ENCODE peak calls at places on chromosomes 13 and 19, in seven cellular contexts. V, Q, R, Z, A, L and G are unnamed samples.

GRCh38 chr13:79442221-79442620 is 36.2 kb upstream of the RBM26 start:
- DNase-seq in Z (no peak), A (no peak), R (no peak), Q (no peak), V (no peak), L (no peak), G (no peak)

GRCh38 chr13:86765462-86765861 is 905.7 kb upstream of the SLITRK5 start:
- DNase-seq in Q (no peak), A (no peak), V (no peak), L (no peak), R (no peak), Z (no peak), G (no peak)

GRCh38 chr13:110347535-110348308 is 40.6 kb downstream of the COL4A2 start:
- DNase-seq in L (no peak), Q (no peak), V (no peak), A (no peak), Z (peak), R (no peak), G (no peak)

GRCh38 chr19:46303345-46303701 is 6.5 kb downstream of the HIF3A start:
- DNase-seq in Q (no peak), V (no peak), A (no peak), L (no peak), R (no peak), Z (no peak), G (no peak)

GRCh38 chr13:107867701-107868661 is 347.4 kb downstream of the LIG4 start:
- DNase-seq in V (peak), Z (no peak), L (no peak), R (no peak), A (peak), Q (no peak), G (no peak)

GRCh38 chr13:105220063-105220462 is 1315.4 kb downstream of the EFNB2 start:
- DNase-seq in Z (no peak), V (no peak), Q (no peak), L (no peak), R (no peak), A (no peak), G (no peak)

GRCh38 chr13:46181799-46182490 is at the start of gene LCP1:
- DNase-seq in V (no peak), A (peak), Z (no peak), L (no peak), R (peak), Q (no peak), G (no peak)

GRCh38 chr13:77476456-77476855 is 59.0 kb upstream of the SCEL start:
- DNase-seq in L (no peak), A (no peak), Q (no peak), V (no peak), Z (no peak), R (no peak), G (no peak)

GRCh38 chr13:75364131-75364713 is 117.7 kb downstream of the TBC1D4 start:
- DNase-seq in R (no peak), A (no peak), Z (no peak), L (no peak), Q (no peak), V (no peak), G (no peak)

GRCh38 chr19:3440082-3440481 is 40.2 kb downstream of the SMIM24 start:
- DNase-seq in V (peak), R (no peak), A (peak), L (peak), Z (peak), Q (no peak), G (peak)

GRCh38 chr19:2602391-2603181 is 99.9 kb downstream of the GNG7 start:
- DNase-seq in V (peak), Z (no peak), L (no peak), R (no peak), Q (no peak), A (no peak), G (no peak)

GRCh38 chr13:88958821-88959220 is 1287.7 kb downstream of the SLITRK5 start:
- DNase-seq in V (no peak), L (no peak), Z (no peak), A (no peak), R (no peak), Q (no peak), G (no peak)

GRCh38 chr19:48030073-48030472 is 13.8 kb downstream of the CABP5 start:
- DNase-seq in L (no peak), Q (no peak), Z (no peak), R (no peak), A (no peak), V (no peak), G (no peak)

GRCh38 chr13:109323338-109323737 is 463.0 kb downstream of the IRS2 start:
- DNase-seq in V (no peak), A (no peak), Z (no peak), Q (no peak), R (no peak), L (no peak), G (no peak)

GRCh38 chr19:11338569-11339253 is 746 bp downstream of the RAB3D start:
- DNase-seq in A (no peak), V (peak), R (no peak), Q (no peak), Z (no peak), L (no peak), G (no peak)

GRCh38 chr13:47081850-47082249 is 185.0 kb upstream of the HTR2A start:
- DNase-seq in Q (no peak), V (no peak), R (no peak), A (no peak), Z (no peak), L (no peak), G (no peak)

GRCh38 chr13:40897058-40897457 is 107.6 kb downstream of the SLC25A15 start:
- DNase-seq in Z (no peak), R (no peak), L (no peak), V (no peak), A (no peak), Q (no peak), G (no peak)

GRCh38 chr13:98978280-98978679 is 416 bp upstream of the DOCK9 start:
- DNase-seq in Z (no peak), A (no peak), Q (no peak), V (no peak), L (no peak), R (no peak), G (no peak)

GRCh38 chr19:43594710-43595604 is 977 bp downstream of the IRGQ start:
- DNase-seq in A (peak), Z (peak), Q (no peak), R (no peak), V (peak), L (peak), G (peak)

GRCh38 chr19:49957262-49957915 is 3.6 kb downstream of the SIGLEC11 start:
- DNase-seq in A (no peak), L (no peak), Z (no peak), R (no peak), Q (no peak), V (no peak), G (no peak)

GRCh38 chr13:100483836-100484381 is 104.7 kb downstream of the GGACT start:
- DNase-seq in R (no peak), Q (no peak), V (no peak), L (no peak), A (no peak), Z (no peak), G (no peak)

GRCh38 chr19:13172335-13173128 is 22.3 kb downstream of the IER2 start:
- DNase-seq in R (no peak), V (peak), Z (no peak), L (no peak), A (peak), Q (no peak), G (no peak)

GRCh38 chr19:2974342-2974932 is 2.9 kb upstream of the TLE6 start:
- DNase-seq in Q (no peak), Z (no peak), V (no peak), L (no peak), A (peak), R (no peak), G (no peak)

GRCh38 chr19:29062486-29063435 is 150.2 kb downstream of the UQCRFS1 start:
- DNase-seq in L (no peak), Q (no peak), A (no peak), Z (no peak), R (no peak), V (no peak), G (no peak)

GRCh38 chr19:48551437-48552302 is at the start of gene SULT2B1:
- DNase-seq in L (no peak), Q (no peak), R (no peak), Z (no peak), V (peak), A (no peak), G (no peak)

GRCh38 chr13:44311011-44311481 is 62.6 kb upstream of the SERP2 start:
- DNase-seq in L (no peak), R (no peak), Z (no peak), Q (no peak), A (no peak), V (no peak), G (no peak)

GRCh38 chr19:44401108-44401786 is at the start of gene ZNF285:
- DNase-seq in A (peak), V (peak), Z (peak), R (peak), L (peak), Q (peak), G (peak)

GRCh38 chr13:37187110-37187509 is 81.6 kb upstream of the CSNK1A1L start:
- DNase-seq in V (no peak), Q (no peak), A (no peak), L (no peak), R (no peak), Z (no peak), G (no peak)

GRCh38 chr19:20371911-20372310 is 193.7 kb downstream of the ZNF737 start:
- DNase-seq in L (no peak), Z (no peak), A (no peak), Q (no peak), R (no peak), V (no peak), G (no peak)

GRCh38 chr19:47697863-47698609 is 15.2 kb upstream of the EHD2 start:
- DNase-seq in Z (peak), L (peak), A (peak), Q (peak), V (peak), R (peak), G (peak)

GRCh38 chr13:24299488-24300114 is 9.8 kb upstream of the C1QTNF9 start:
- DNase-seq in L (no peak), Q (no peak), V (no peak), Z (no peak), R (no peak), A (no peak), G (no peak)

GRCh38 chr13:99977334-99977911 is 4.2 kb upstream of the ZIC2 start:
- DNase-seq in A (no peak), V (peak), R (no peak), L (no peak), Q (no peak), Z (peak), G (no peak)

GRCh38 chr13:109156181-109156935 is 526.9 kb downstream of the MYO16 start:
- DNase-seq in A (no peak), Z (no peak), L (no peak), V (no peak), Q (no peak), R (no peak), G (no peak)

GRCh38 chr19:522726-523125 is 8.8 kb upstream of the CDC34 start:
- DNase-seq in A (no peak), Q (no peak), R (no peak), V (no peak), Z (no peak), L (no peak), G (no peak)
- TF ChIP-seq TAF1 in A (no peak), Q (no peak), R (no peak), V (no peak), Z (no peak), L (no peak), G (no peak)

GRCh38 chr19:18226956-18227780 is 930 bp upstream of the PDE4C start:
- DNase-seq in Z (no peak), A (no peak), V (no peak), L (no peak), R (no peak), Q (no peak), G (no peak)

GRCh38 chr19:18224525-18225354 is 1.5 kb downstream of the PDE4C start:
- DNase-seq in A (peak), L (peak), Z (peak), V (peak), R (peak), Q (peak), G (peak)

GRCh38 chr19:18223860-18224524 is 2.2 kb downstream of the PDE4C start:
- DNase-seq in Z (peak), R (no peak), Q (no peak), L (no peak), V (peak), A (peak), G (no peak)

GRCh38 chr19:18225355-18225701 is 910 bp downstream of the PDE4C start:
- DNase-seq in V (no peak), Q (no peak), R (no peak), L (no peak), A (no peak), Z (no peak), G (no peak)

GRCh38 chr19:18225702-18226468 is at the start of gene PDE4C:
- DNase-seq in A (no peak), V (peak), Z (no peak), L (no peak), R (no peak), Q (no peak), G (no peak)
- TF ChIP-seq TAF1 in A (no peak), V (no peak), Z (no peak), L (no peak), R (no peak), Q (no peak), G (no peak)

DNA sequence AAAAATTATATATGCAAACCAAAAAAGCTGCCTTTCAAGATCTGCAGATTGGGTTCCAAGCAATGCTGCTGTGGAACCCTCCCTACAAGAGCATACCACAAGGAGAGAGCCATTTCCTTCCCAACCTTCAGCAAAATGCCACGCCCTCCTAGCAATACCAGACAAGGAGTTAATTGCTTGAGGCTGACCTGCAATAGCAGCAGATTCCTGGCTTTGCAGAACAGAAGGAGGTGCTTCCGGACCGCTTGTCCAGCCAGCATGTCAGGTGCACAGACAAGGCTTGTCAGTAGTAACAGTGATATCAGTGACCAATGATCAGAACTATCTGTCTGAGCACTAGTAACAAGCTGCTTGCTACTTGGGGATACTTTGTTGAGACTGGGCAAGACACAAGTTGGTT is 301.6 kb downstream of the FGF14 start:
- DNase-seq in Z (no peak), R (no peak), Q (no peak), A (no peak), L (no peak), V (no peak), G (no peak)
- TF ChIP-seq TAF1 in Z (no peak), R (no peak), Q (no peak), A (no peak), L (no peak), V (no peak), G (no peak)

GRCh38 chr19:33241530-33242101 is 16.0 kb upstream of the SLC7A10 start:
- DNase-seq in R (no peak), Q (no peak), A (peak), L (no peak), V (peak), Z (no peak), G (no peak)
- TF ChIP-seq TAF1 in R (no peak), Q (no peak), A (no peak), L (no peak), V (no peak), Z (no peak), G (no peak)

DNA sequence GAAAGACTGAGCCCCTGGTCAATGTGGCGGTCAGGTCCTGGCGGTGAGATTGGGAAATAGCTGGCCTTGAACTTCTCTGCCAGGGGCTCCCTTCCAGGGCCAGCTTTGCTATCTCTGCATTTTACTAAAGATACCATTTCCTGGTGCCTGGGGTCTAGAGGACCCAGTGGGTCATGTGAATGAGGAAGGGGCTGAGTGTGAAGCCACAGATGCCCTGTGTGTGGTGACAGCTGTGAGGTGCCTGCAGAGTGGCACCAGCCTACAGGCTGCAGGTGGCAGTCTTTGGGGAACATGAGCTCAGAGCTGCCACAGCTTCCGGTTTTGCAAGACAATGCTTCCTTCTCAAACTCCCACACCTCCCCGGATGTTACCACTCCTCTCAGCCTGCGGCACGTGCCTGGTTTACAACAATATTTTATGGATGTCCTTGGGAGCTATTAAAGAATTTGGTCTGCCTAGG is 5.2 kb upstream of the MLNR start:
- DNase-seq in R (no peak), Z (peak), Q (no peak), A (no peak), L (peak), V (no peak), G (peak)
- TF ChIP-seq TAF1 in R (no peak), Z (peak), Q (no peak), A (no peak), L (no peak), V (no peak), G (no peak)

DNA sequence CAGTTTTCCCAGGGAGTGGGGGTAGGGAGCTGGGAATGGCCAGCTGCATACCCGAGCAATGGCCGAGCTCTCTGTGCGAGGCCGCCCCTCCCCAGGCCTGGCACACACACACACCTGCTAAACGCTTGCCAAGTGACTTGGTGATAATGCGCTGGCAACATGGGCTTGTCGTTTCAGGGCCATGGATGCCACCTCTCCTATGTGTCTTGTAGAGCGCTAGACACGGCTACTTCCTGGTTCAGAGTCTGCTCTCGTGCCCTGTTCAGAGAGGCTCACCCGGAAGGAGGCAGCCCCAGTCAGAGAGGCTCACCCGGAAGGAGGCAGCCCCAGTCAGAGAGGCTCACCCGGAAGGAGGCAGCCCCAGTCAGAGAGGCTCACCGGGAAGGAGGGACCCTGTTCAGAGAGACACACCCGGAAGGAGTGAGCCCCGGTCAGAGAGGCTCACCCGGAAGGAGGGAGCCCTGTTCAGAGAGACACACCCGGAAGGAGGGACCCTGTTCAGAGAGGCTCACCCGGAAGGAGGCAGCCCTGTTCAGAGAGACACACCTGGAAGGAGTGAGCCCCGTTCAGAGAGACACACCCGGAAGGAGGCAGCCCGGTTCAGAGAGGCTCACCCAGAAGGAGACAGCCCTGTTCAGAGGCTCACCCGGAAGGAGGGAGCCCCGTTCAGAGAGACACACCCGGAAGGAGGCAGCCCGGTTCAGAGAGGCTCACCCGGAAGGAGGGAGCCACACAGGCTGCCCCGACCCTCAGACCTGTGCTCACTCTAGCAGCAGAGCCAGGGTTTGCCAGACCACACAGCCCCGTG is 4.2 kb downstream of the ADPRHL1 start:
- DNase-seq in Z (peak), V (no peak), L (peak), R (peak), A (peak), Q (no peak), G (no peak)
- TF ChIP-seq TAF1 in Z (peak), V (no peak), L (peak), R (no peak), A (peak), Q (no peak), G (peak)

GRCh38 chr13:106530907-106531520 is 4.4 kb downstream of the EFNB2 start:
- DNase-seq in Q (no peak), R (no peak), L (no peak), V (no peak), Z (no peak), A (no peak), G (no peak)

GRCh38 chr13:106533101-106533939 is 2.1 kb downstream of the EFNB2 start:
- DNase-seq in Z (peak), A (no peak), Q (no peak), V (peak), R (no peak), L (no peak), G (peak)

GRCh38 chr13:106533940-106534843 is 1.3 kb downstream of the EFNB2 start:
- DNase-seq in R (no peak), Z (no peak), Q (no peak), L (no peak), V (peak), A (no peak), G (no peak)

GRCh38 chr13:106530209-106530906 is 5.1 kb downstream of the EFNB2 start:
- DNase-seq in Q (no peak), Z (no peak), L (no peak), A (no peak), R (no peak), V (no peak), G (no peak)

GRCh38 chr13:106532111-106532929 is 3.1 kb downstream of the EFNB2 start:
- DNase-seq in A (no peak), Z (no peak), Q (no peak), L (no peak), V (peak), R (no peak), G (no peak)
- TF ChIP-seq TAF1 in A (no peak), Z (no peak), Q (no peak), L (no peak), V (no peak), R (no peak), G (no peak)

GRCh38 chr19:16607819-16608218 is 20.2 kb downstream of the MED26 start:
- DNase-seq in R (no peak), A (no peak), Z (no peak), V (peak), L (no peak), Q (no peak), G (no peak)

GRCh38 chr19:16605552-16605951 is 22.5 kb downstream of the MED26 start:
- DNase-seq in A (no peak), Z (no peak), R (no peak), Q (no peak), V (peak), L (no peak), G (no peak)

GRCh38 chr19:16611121-16611520 is 16.9 kb downstream of the MED26 start:
- DNase-seq in Q (no peak), Z (no peak), A (no peak), V (no peak), R (no peak), L (no peak), G (no peak)

GRCh38 chr19:16609511-16609910 is 18.5 kb downstream of the MED26 start:
- DNase-seq in Q (no peak), V (no peak), R (no peak), Z (no peak), L (no peak), A (no peak), G (no peak)

DNA sequence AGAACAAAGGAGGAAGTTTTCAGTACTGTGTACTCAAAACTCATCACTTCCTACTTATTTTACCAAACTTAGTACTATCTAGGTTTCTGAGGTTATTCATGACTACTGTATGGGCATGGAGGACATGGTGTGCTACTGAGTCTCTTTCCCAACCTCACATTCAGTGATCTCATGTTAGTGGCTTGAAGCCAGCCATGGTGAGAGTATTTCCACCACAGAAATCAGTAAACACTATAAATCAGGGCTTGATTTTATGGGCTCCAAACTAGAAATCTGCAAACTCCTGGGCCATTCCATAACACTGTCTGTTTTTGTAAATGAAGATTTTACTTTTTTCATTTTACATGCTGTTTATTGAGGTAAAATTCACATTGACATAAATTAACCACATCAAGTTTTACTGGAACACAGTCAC is 19.7 kb downstream of the MED26 start:
- DNase-seq in R (no peak), L (no peak), Q (no peak), V (no peak), Z (no peak), A (no peak), G (no peak)
- TF ChIP-seq TAF1 in R (no peak), L (no peak), Q (no peak), V (no peak), Z (no peak), A (no peak), G (no peak)